ENCODE peak calls at places on chromosomes 6 and 20, in seven cellular contexts. T, G, M, A, R, H and Y are unnamed samples.

GRCh38 chr20:37680420-37680819 is 13.4 kb upstream of the CTNNBL1 start:
- DNase-seq in T (no peak), G (no peak), M (no peak), A (no peak), R (no peak), H (no peak), Y (no peak)

GRCh38 chr6:37489697-37490336 is 9.9 kb downstream of the CCDC167 start:
- DNase-seq in T (no peak), G (no peak), M (peak), A (no peak), R (no peak), H (no peak), Y (no peak)

GRCh38 chr6:101534386-101534785 is 140.9 kb downstream of the GRIK2 start:
- DNase-seq in T (no peak), G (no peak), M (no peak), A (no peak), R (no peak), H (no peak), Y (no peak)

GRCh38 chr6:10531942-10532341 is 10.8 kb downstream of the GCNT2 start:
- DNase-seq in T (no peak), G (no peak), M (no peak), A (no peak), R (no peak), H (no peak), Y (no peak)

GRCh38 chr20:46049815-46050214 is 20.8 kb downstream of the SLC12A5 start:
- DNase-seq in T (no peak), G (no peak), M (no peak), A (no peak), R (no peak), H (no peak), Y (no peak)

GRCh38 chr20:61736751-61737310 is 328.9 kb downstream of the TAF4 start:
- DNase-seq in T (no peak), G (no peak), M (no peak), A (no peak), R (no peak), H (no peak), Y (no peak)

GRCh38 chr6:108541843-108542795 is 18.6 kb upstream of the FOXO3 start:
- DNase-seq in T (peak), G (peak), M (no peak), A (peak), R (peak), H (peak), Y (peak)

GRCh38 chr6:16413399-16413798 is 175.0 kb downstream of the GMPR start:
- DNase-seq in T (no peak), G (no peak), M (no peak), A (no peak), R (no peak), H (peak), Y (peak)

GRCh38 chr6:149318581-149319286 is 1.2 kb downstream of the TAB2 start:
- DNase-seq in T (no peak), G (no peak), M (no peak), A (no peak), R (peak), H (no peak), Y (no peak)

GRCh38 chr6:111880181-111880944 is 7.1 kb upstream of the FYN start:
- DNase-seq in T (no peak), G (no peak), M (no peak), A (no peak), R (no peak), H (no peak), Y (no peak)

GRCh38 chr6:170365581-170365980 is 59.0 kb downstream of the FAM120B start:
- DNase-seq in T (no peak), G (no peak), M (no peak), A (no peak), R (no peak), H (no peak), Y (no peak)

GRCh38 chr6:46452312-46452917 is 38.8 kb downstream of the RCAN2 start:
- DNase-seq in T (no peak), G (no peak), M (no peak), A (no peak), R (no peak), H (no peak), Y (no peak)

GRCh38 chr6:153852481-153852880 is 186.6 kb upstream of the OPRM1 start:
- DNase-seq in T (no peak), G (no peak), M (no peak), A (no peak), R (no peak), H (no peak), Y (no peak)

GRCh38 chr20:44024820-44025580 is 110.3 kb downstream of the TOX2 start:
- DNase-seq in T (no peak), G (no peak), M (no peak), A (peak), R (no peak), H (no peak), Y (no peak)

GRCh38 chr6:95091823-95092436 is 485.4 kb upstream of the MANEA start:
- DNase-seq in T (no peak), G (no peak), M (no peak), A (no peak), R (no peak), H (no peak), Y (no peak)

GRCh38 chr6:125871365-125871764 is 80.6 kb downstream of the NCOA7 start:
- DNase-seq in T (no peak), G (no peak), M (no peak), A (no peak), R (no peak), H (no peak), Y (no peak)

GRCh38 chr20:49496526-49497216 is 14.2 kb upstream of the KCNB1 start:
- DNase-seq in T (no peak), G (no peak), M (no peak), A (no peak), R (no peak), H (no peak), Y (no peak)

GRCh38 chr6:6738108-6738507 is 149.6 kb downstream of the LY86 start:
- DNase-seq in T (no peak), G (no peak), M (no peak), A (no peak), R (no peak), H (no peak), Y (no peak)

GRCh38 chr20:31606928-31607639 is 2.0 kb downstream of the ID1 start:
- DNase-seq in T (no peak), G (no peak), M (no peak), A (peak), R (no peak), H (no peak), Y (no peak)

GRCh38 chr6:46234156-46234556 is 63.4 kb upstream of the ENPP5 start:
- DNase-seq in T (no peak), G (no peak), M (no peak), A (no peak), R (no peak), H (no peak), Y (no peak)

GRCh38 chr6:168188310-168188973 is 109.4 kb upstream of the FRMD1 start:
- DNase-seq in T (no peak), G (no peak), M (no peak), A (peak), R (no peak), H (no peak), Y (no peak)

GRCh38 chr20:3161316-3162079 is 1.8 kb upstream of the FASTKD5 start:
- DNase-seq in T (no peak), G (no peak), M (no peak), A (no peak), R (no peak), H (no peak), Y (no peak)

GRCh38 chr6:81766482-81767069 is 14.1 kb upstream of the TENT5A start:
- DNase-seq in T (no peak), G (no peak), M (no peak), A (no peak), R (no peak), H (no peak), Y (no peak)

GRCh38 chr6:163490826-163491577 is 76.5 kb downstream of the QKI start:
- DNase-seq in T (peak), G (no peak), M (no peak), A (no peak), R (no peak), H (no peak), Y (no peak)

GRCh38 chr6:43937236-43938177 is 167.5 kb downstream of the VEGFA start:
- DNase-seq in T (no peak), G (no peak), M (no peak), A (peak), R (no peak), H (no peak), Y (no peak)

GRCh38 chr20:39004508-39004907 is 42.4 kb downstream of the DHX35 start:
- DNase-seq in T (no peak), G (no peak), M (no peak), A (no peak), R (peak), H (no peak), Y (no peak)

GRCh38 chr6:3398755-3399671 is 57.8 kb downstream of the SLC22A23 start:
- DNase-seq in T (no peak), G (no peak), M (no peak), A (peak), R (no peak), H (no peak), Y (no peak)

GRCh38 chr6:68726307-68726706 is 91.2 kb downstream of the ADGRB3 start:
- DNase-seq in T (no peak), G (no peak), M (no peak), A (no peak), R (no peak), H (no peak), Y (no peak)

GRCh38 chr6:37059344-37060194 is 54.1 kb downstream of the FGD2 start:
- DNase-seq in T (no peak), G (no peak), M (peak), A (peak), R (no peak), H (no peak), Y (no peak)

GRCh38 chr6:166903027-166903426 is 53.3 kb downstream of the RNASET2 start:
- DNase-seq in T (no peak), G (no peak), M (no peak), A (no peak), R (no peak), H (no peak), Y (no peak)

GRCh38 chr6:165915022-165915770 is 252.2 kb upstream of the PDE10A start:
- DNase-seq in T (no peak), G (no peak), M (no peak), A (no peak), R (no peak), H (no peak), Y (no peak)

GRCh38 chr20:1415667-1416468 is 23.0 kb upstream of the FKBP1A start:
- DNase-seq in T (no peak), G (no peak), M (peak), A (peak), R (no peak), H (no peak), Y (no peak)

GRCh38 chr6:4973415-4973814 is 30.4 kb downstream of the RPP40 start:
- DNase-seq in T (no peak), G (no peak), M (no peak), A (no peak), R (no peak), H (no peak), Y (no peak)

GRCh38 chr6:104750449-104750848 is 109.3 kb downstream of the HACE1 start:
- DNase-seq in T (no peak), G (no peak), M (no peak), A (no peak), R (no peak), H (no peak), Y (no peak)

GRCh38 chr20:38002422-38002821 is 30.8 kb downstream of the TTI1 start:
- DNase-seq in T (no peak), G (no peak), M (no peak), A (peak), R (no peak), H (no peak), Y (no peak)

GRCh38 chr6:77124604-77125003 is 338.7 kb downstream of the HTR1B start:
- DNase-seq in T (no peak), G (no peak), M (peak), A (no peak), R (no peak), H (no peak), Y (no peak)

GRCh38 chr6:25537349-25538018 is 114.5 kb upstream of the SCGN start:
- DNase-seq in T (no peak), G (no peak), M (no peak), A (no peak), R (no peak), H (no peak), Y (no peak)

GRCh38 chr20:56929606-56930005 is 300.5 kb downstream of the TFAP2C start:
- DNase-seq in T (no peak), G (no peak), M (no peak), A (no peak), R (no peak), H (no peak), Y (no peak)

GRCh38 chr20:24785141-24785924 is 163.7 kb upstream of the CST7 start:
- DNase-seq in T (no peak), G (no peak), M (peak), A (no peak), R (no peak), H (no peak), Y (no peak)